ENCODE peak calls at places on chromosome 2, in ten cellular contexts. One of them, this sample, is unnamed.
A peak's percentile ranks its signal among the peaks of the same experiment; 100 is the strongest.

GRCh38 chr2:100606740-100607343 is 44.0 kb downstream of the PDCL3 start:
- DNase-seq in brain microvascular endothelial cell: peak; percentile 46
- DNase-seq in PC-9: peak; percentile 38
- DNase-seq in endothelial cell of umbilical vein: peak; percentile 47
- DNase-seq in GM12878: no peak
- DNase-seq in cardiac muscle cell: peak; percentile 36
- DNase-seq in left ventricle myocardium inferior: no peak
- DNase-seq in neuronal stem cell: peak; percentile 40
- DNase-seq in CD4-positive, alpha-beta memory T cell: peak; percentile 51
- DNase-seq in OCI-LY7: peak; percentile 36
- DNase-seq in this sample: peak; percentile 47

GRCh38 chr2:195575879-195576391 is 81.1 kb upstream of the SLC39A10 start:
- DNase-seq in OCI-LY7: peak; percentile 80
- DNase-seq in left ventricle myocardium inferior: no peak
- DNase-seq in PC-9: peak; percentile 53
- DNase-seq in endothelial cell of umbilical vein: peak; percentile 59
- DNase-seq in brain microvascular endothelial cell: peak; percentile 73
- DNase-seq in CD4-positive, alpha-beta memory T cell: no peak
- DNase-seq in GM12878: no peak
- DNase-seq in neuronal stem cell: no peak
- DNase-seq in cardiac muscle cell: no peak
- DNase-seq in this sample: no peak

GRCh38 chr2:126467367-126468054 is 188.4 kb upstream of the GYPC start:
- DNase-seq in brain microvascular endothelial cell: no peak
- DNase-seq in OCI-LY7: no peak
- DNase-seq in PC-9: no peak
- DNase-seq in CD4-positive, alpha-beta memory T cell: no peak
- DNase-seq in left ventricle myocardium inferior: no peak
- DNase-seq in GM12878: no peak
- DNase-seq in cardiac muscle cell: no peak
- DNase-seq in neuronal stem cell: no peak
- DNase-seq in endothelial cell of umbilical vein: no peak
- DNase-seq in this sample: no peak

GRCh38 chr2:165874445-165875039 is 79.0 kb downstream of the TTC21B start:
- DNase-seq in OCI-LY7: peak; percentile 81
- DNase-seq in GM12878: peak; percentile 36
- DNase-seq in endothelial cell of umbilical vein: peak; percentile 65
- DNase-seq in CD4-positive, alpha-beta memory T cell: peak; percentile 62
- DNase-seq in brain microvascular endothelial cell: peak; percentile 61
- DNase-seq in left ventricle myocardium inferior: no peak
- DNase-seq in cardiac muscle cell: peak; percentile 65
- DNase-seq in neuronal stem cell: peak; percentile 32
- DNase-seq in PC-9: peak; percentile 71
- DNase-seq in this sample: peak; percentile 13

GRCh38 chr2:158773121-158773520 is 22.0 kb upstream of the DAPL1 start:
- DNase-seq in brain microvascular endothelial cell: peak; percentile 7
- DNase-seq in left ventricle myocardium inferior: no peak
- DNase-seq in neuronal stem cell: no peak
- DNase-seq in OCI-LY7: no peak
- DNase-seq in cardiac muscle cell: no peak
- DNase-seq in PC-9: no peak
- DNase-seq in GM12878: no peak
- DNase-seq in endothelial cell of umbilical vein: no peak
- DNase-seq in CD4-positive, alpha-beta memory T cell: no peak
- DNase-seq in this sample: no peak

GRCh38 chr2:94871226-94872087 is at the start of gene TEKT4:
- DNase-seq in neuronal stem cell: no peak
- DNase-seq in cardiac muscle cell: peak; percentile 2
- DNase-seq in left ventricle myocardium inferior: peak; percentile 10
- DNase-seq in GM12878: no peak
- DNase-seq in PC-9: peak; percentile 77
- DNase-seq in OCI-LY7: no peak
- DNase-seq in endothelial cell of umbilical vein: no peak
- DNase-seq in CD4-positive, alpha-beta memory T cell: no peak
- DNase-seq in brain microvascular endothelial cell: no peak
- DNase-seq in this sample: no peak

GRCh38 chr2:20528713-20529112 is 81.8 kb downstream of the RHOB start:
- DNase-seq in left ventricle myocardium inferior: no peak
- DNase-seq in CD4-positive, alpha-beta memory T cell: no peak
- DNase-seq in cardiac muscle cell: no peak
- DNase-seq in OCI-LY7: no peak
- DNase-seq in brain microvascular endothelial cell: no peak
- DNase-seq in endothelial cell of umbilical vein: no peak
- DNase-seq in neuronal stem cell: no peak
- DNase-seq in PC-9: no peak
- DNase-seq in GM12878: no peak
- DNase-seq in this sample: no peak

GRCh38 chr2:168293766-168294165 is 46.4 kb upstream of the STK39 start:
- DNase-seq in left ventricle myocardium inferior: no peak
- DNase-seq in neuronal stem cell: no peak
- DNase-seq in brain microvascular endothelial cell: no peak
- DNase-seq in endothelial cell of umbilical vein: no peak
- DNase-seq in GM12878: no peak
- DNase-seq in PC-9: no peak
- DNase-seq in OCI-LY7: no peak
- DNase-seq in CD4-positive, alpha-beta memory T cell: no peak
- DNase-seq in cardiac muscle cell: no peak
- DNase-seq in this sample: no peak

GRCh38 chr2:222399038-222399783 is 25.1 kb upstream of the SGPP2 start:
- DNase-seq in PC-9: no peak
- DNase-seq in cardiac muscle cell: peak; percentile 83
- DNase-seq in CD4-positive, alpha-beta memory T cell: no peak
- DNase-seq in brain microvascular endothelial cell: no peak
- DNase-seq in left ventricle myocardium inferior: no peak
- DNase-seq in OCI-LY7: no peak
- DNase-seq in neuronal stem cell: no peak
- DNase-seq in GM12878: no peak
- DNase-seq in endothelial cell of umbilical vein: no peak
- DNase-seq in this sample: no peak
- H3K27ac ChIP-seq in PC-9: no peak overlapping the region
- H3K27ac ChIP-seq in cardiac muscle cell: peak overlapping the region; percentile 83
- H3K27ac ChIP-seq in CD4-positive, alpha-beta memory T cell: no peak overlapping the region
- H3K27ac ChIP-seq in brain microvascular endothelial cell: no peak overlapping the region
- H3K27ac ChIP-seq in left ventricle myocardium inferior: peak overlapping the region; percentile 81
- H3K27ac ChIP-seq in OCI-LY7: no peak overlapping the region
- H3K27ac ChIP-seq in neuronal stem cell: no peak overlapping the region
- H3K27ac ChIP-seq in GM12878: no peak overlapping the region
- H3K27ac ChIP-seq in endothelial cell of umbilical vein: no peak overlapping the region
- H3K27ac ChIP-seq in this sample: no peak overlapping the region

GRCh38 chr2:27205206-27205605 is 6.6 kb upstream of the ATRAID start:
- DNase-seq in GM12878: no peak
- DNase-seq in OCI-LY7: no peak
- DNase-seq in brain microvascular endothelial cell: no peak
- DNase-seq in CD4-positive, alpha-beta memory T cell: no peak
- DNase-seq in PC-9: no peak
- DNase-seq in left ventricle myocardium inferior: no peak
- DNase-seq in cardiac muscle cell: no peak
- DNase-seq in endothelial cell of umbilical vein: no peak
- DNase-seq in neuronal stem cell: no peak
- DNase-seq in this sample: no peak

GRCh38 chr2:27209621-27210401 is 2.0 kb upstream of the ATRAID start:
- DNase-seq in neuronal stem cell: no peak
- DNase-seq in OCI-LY7: peak; percentile 14
- DNase-seq in left ventricle myocardium inferior: no peak
- DNase-seq in PC-9: peak; percentile 84
- DNase-seq in CD4-positive, alpha-beta memory T cell: no peak
- DNase-seq in endothelial cell of umbilical vein: no peak
- DNase-seq in cardiac muscle cell: no peak
- DNase-seq in brain microvascular endothelial cell: no peak
- DNase-seq in GM12878: no peak
- DNase-seq in this sample: no peak

GRCh38 chr2:27211241-27211942 is 449 bp upstream of the ATRAID start:
- DNase-seq in cardiac muscle cell: no peak
- DNase-seq in CD4-positive, alpha-beta memory T cell: no peak
- DNase-seq in GM12878: no peak
- DNase-seq in endothelial cell of umbilical vein: peak; percentile 50
- DNase-seq in PC-9: peak; percentile 66
- DNase-seq in left ventricle myocardium inferior: no peak
- DNase-seq in OCI-LY7: peak; percentile 30
- DNase-seq in brain microvascular endothelial cell: no peak
- DNase-seq in neuronal stem cell: no peak
- DNase-seq in this sample: no peak

GRCh38 chr2:27206346-27206745 is 5.5 kb upstream of the ATRAID start:
- DNase-seq in neuronal stem cell: no peak
- DNase-seq in cardiac muscle cell: no peak
- DNase-seq in OCI-LY7: no peak
- DNase-seq in endothelial cell of umbilical vein: no peak
- DNase-seq in brain microvascular endothelial cell: no peak
- DNase-seq in left ventricle myocardium inferior: no peak
- DNase-seq in PC-9: no peak
- DNase-seq in GM12878: no peak
- DNase-seq in CD4-positive, alpha-beta memory T cell: no peak
- DNase-seq in this sample: no peak

DNA sequence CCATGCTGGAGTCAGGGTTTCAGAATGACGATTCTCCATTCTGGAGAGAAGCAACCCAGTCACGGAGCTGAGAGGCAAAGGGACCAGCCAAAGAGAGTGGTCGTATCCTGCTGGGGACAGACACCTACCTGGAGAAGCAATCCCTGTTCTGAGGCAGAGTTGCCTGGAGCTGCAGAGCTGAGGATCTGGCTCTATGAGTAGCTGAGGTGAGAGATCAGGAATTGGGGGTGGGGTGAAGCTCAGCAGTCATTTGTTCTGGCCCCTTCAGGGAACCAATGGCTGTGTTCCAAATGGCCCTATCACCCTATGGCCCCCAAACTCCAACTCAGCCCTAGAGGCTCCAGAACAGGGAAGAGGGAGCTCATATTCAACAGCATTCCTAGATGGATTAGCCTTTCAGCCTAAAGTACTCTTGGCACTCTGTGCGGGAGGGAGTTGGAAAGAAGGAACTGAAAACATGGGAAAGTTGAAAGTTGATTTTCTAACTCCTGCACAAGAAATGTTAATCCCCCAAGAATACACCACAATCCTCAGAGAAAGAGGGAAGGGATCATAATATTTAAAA is 3.3 kb upstream of the ATRAID start:
- DNase-seq in OCI-LY7: no peak
- DNase-seq in brain microvascular endothelial cell: no peak
- DNase-seq in CD4-positive, alpha-beta memory T cell: no peak
- DNase-seq in cardiac muscle cell: no peak
- DNase-seq in left ventricle myocardium inferior: no peak
- DNase-seq in PC-9: no peak
- DNase-seq in endothelial cell of umbilical vein: no peak
- DNase-seq in neuronal stem cell: peak; percentile 9
- DNase-seq in GM12878: no peak
- DNase-seq in this sample: no peak
- H3K36me3 ChIP-seq in OCI-LY7: peaks cover 65% of the 10 kb centered on the region
- H3K36me3 ChIP-seq in brain microvascular endothelial cell: peaks cover 36% of the 10 kb centered on the region
- H3K36me3 ChIP-seq in CD4-positive, alpha-beta memory T cell: peaks cover 41% of the 10 kb centered on the region
- H3K36me3 ChIP-seq in cardiac muscle cell: peaks cover 8% of the 10 kb centered on the region
- H3K36me3 ChIP-seq in left ventricle myocardium inferior: peaks cover 62% of the 10 kb centered on the region
- H3K36me3 ChIP-seq in PC-9: peaks cover 22% of the 10 kb centered on the region
- H3K36me3 ChIP-seq in endothelial cell of umbilical vein: peaks cover 41% of the 10 kb centered on the region
- H3K36me3 ChIP-seq in neuronal stem cell: peaks cover 70% of the 10 kb centered on the region
- H3K36me3 ChIP-seq in GM12878: peaks cover 13% of the 10 kb centered on the region
- H3K36me3 ChIP-seq in this sample: peaks cover 49% of the 10 kb centered on the region

GRCh38 chr2:191318729-191319078 is 73.5 kb downstream of the MYO1B start:
- DNase-seq in endothelial cell of umbilical vein: no peak
- DNase-seq in brain microvascular endothelial cell: peak; percentile 54
- DNase-seq in cardiac muscle cell: peak; percentile 77
- DNase-seq in left ventricle myocardium inferior: no peak
- DNase-seq in OCI-LY7: no peak
- DNase-seq in PC-9: no peak
- DNase-seq in CD4-positive, alpha-beta memory T cell: no peak
- DNase-seq in GM12878: no peak
- DNase-seq in neuronal stem cell: peak; percentile 31
- DNase-seq in this sample: no peak

GRCh38 chr2:191320881-191321280 is 75.7 kb downstream of the MYO1B start:
- DNase-seq in CD4-positive, alpha-beta memory T cell: no peak
- DNase-seq in cardiac muscle cell: peak; percentile 28
- DNase-seq in brain microvascular endothelial cell: no peak
- DNase-seq in neuronal stem cell: no peak
- DNase-seq in OCI-LY7: no peak
- DNase-seq in endothelial cell of umbilical vein: no peak
- DNase-seq in GM12878: no peak
- DNase-seq in left ventricle myocardium inferior: no peak
- DNase-seq in PC-9: no peak
- DNase-seq in this sample: no peak

GRCh38 chr2:191316246-191316645 is 71.0 kb downstream of the MYO1B start:
- DNase-seq in cardiac muscle cell: no peak
- DNase-seq in CD4-positive, alpha-beta memory T cell: no peak
- DNase-seq in brain microvascular endothelial cell: no peak
- DNase-seq in left ventricle myocardium inferior: no peak
- DNase-seq in neuronal stem cell: no peak
- DNase-seq in PC-9: no peak
- DNase-seq in GM12878: no peak
- DNase-seq in OCI-LY7: no peak
- DNase-seq in endothelial cell of umbilical vein: no peak
- DNase-seq in this sample: no peak

GRCh38 chr2:191319181-191319580 is 74.0 kb downstream of the MYO1B start:
- DNase-seq in cardiac muscle cell: no peak
- DNase-seq in CD4-positive, alpha-beta memory T cell: no peak
- DNase-seq in GM12878: no peak
- DNase-seq in OCI-LY7: no peak
- DNase-seq in PC-9: no peak
- DNase-seq in endothelial cell of umbilical vein: no peak
- DNase-seq in left ventricle myocardium inferior: no peak
- DNase-seq in brain microvascular endothelial cell: peak; percentile 73
- DNase-seq in neuronal stem cell: no peak
- DNase-seq in this sample: no peak

DNA sequence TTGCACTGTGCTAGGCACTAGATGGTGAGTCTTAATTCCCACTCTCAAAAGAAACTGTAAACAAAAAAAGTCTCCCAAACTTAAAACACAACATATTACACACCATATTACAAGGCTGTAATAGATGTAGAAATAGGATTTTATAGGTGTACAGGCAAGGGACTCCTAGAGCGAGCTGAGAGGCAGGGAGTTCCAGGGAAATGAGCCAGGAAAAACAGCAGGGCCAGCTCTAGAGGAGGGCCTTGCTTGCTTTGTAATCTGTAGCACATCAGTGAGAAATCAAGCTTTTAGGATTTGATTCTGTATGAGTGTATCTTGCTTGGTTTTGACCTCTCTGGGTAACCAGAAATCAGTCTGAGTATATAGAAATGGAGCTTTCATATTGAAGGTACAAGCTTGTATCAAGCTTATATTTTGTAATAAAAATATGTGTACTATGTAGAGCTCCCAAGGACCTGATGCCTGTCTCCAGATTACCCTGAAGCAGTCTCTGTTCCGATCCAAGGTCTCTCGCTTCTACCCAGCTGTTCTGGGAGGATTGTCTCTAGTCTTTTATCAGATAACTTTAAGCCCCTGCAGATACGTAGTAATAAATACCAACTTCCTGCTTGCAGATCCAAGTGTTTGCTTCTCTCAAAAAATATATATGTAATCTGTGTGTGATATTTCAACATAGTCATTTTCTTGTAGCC is 73.0 kb downstream of the MYO1B start:
- DNase-seq in endothelial cell of umbilical vein: peak; percentile 14
- DNase-seq in GM12878: no peak
- DNase-seq in neuronal stem cell: no peak
- DNase-seq in CD4-positive, alpha-beta memory T cell: no peak
- DNase-seq in PC-9: no peak
- DNase-seq in cardiac muscle cell: no peak
- DNase-seq in left ventricle myocardium inferior: no peak
- DNase-seq in OCI-LY7: no peak
- DNase-seq in brain microvascular endothelial cell: peak; percentile 75
- DNase-seq in this sample: no peak
- H3K27ac ChIP-seq in endothelial cell of umbilical vein: no peak overlapping the region
- H3K27ac ChIP-seq in GM12878: no peak overlapping the region
- H3K27ac ChIP-seq in neuronal stem cell: no peak overlapping the region
- H3K27ac ChIP-seq in CD4-positive, alpha-beta memory T cell: no peak overlapping the region
- H3K27ac ChIP-seq in PC-9: peak overlapping the region; percentile 32
- H3K27ac ChIP-seq in cardiac muscle cell: peak overlapping the region; percentile 2
- H3K27ac ChIP-seq in left ventricle myocardium inferior: peak overlapping the region; percentile 56
- H3K27ac ChIP-seq in OCI-LY7: no peak overlapping the region
- H3K27ac ChIP-seq in brain microvascular endothelial cell: peak overlapping the region; percentile 11
- H3K27ac ChIP-seq in this sample: no peak overlapping the region

DNA sequence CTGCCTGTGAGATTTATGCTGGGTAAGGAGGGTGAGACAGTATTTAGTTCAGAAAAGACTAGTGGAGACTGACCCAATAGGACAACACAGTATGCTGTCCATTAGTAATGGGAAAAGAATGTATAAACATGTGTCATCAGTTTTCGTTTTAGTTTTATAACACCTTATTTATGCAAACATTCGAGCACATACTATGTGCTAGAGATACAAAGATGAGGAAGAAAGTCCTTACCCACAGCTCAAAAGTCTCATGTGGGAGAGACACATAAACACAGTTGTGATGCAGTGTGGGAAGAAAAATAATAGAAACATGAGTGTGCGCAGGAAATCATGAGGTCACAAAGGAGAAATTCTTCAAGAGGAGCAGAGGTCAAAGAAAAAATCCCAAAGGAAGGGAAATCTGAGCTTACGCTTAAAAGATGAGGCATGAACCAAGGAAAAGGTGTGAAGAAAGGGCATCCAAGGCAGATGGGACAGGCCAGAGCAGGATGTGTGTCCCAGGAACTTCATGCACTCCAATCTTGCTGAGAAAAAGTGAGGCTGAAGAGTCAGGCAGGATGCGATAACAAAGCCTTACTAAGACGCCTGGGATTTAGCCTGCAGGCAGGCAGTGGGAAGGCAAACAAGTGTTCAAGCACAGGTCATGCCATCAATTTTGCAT is 8.1 kb downstream of the METTL21A start:
- DNase-seq in cardiac muscle cell: no peak
- DNase-seq in PC-9: peak; percentile 64
- DNase-seq in brain microvascular endothelial cell: peak; percentile 80
- DNase-seq in neuronal stem cell: no peak
- DNase-seq in endothelial cell of umbilical vein: peak; percentile 92
- DNase-seq in OCI-LY7: no peak
- DNase-seq in GM12878: no peak
- DNase-seq in CD4-positive, alpha-beta memory T cell: no peak
- DNase-seq in left ventricle myocardium inferior: no peak
- DNase-seq in this sample: no peak
- H3K36me3 ChIP-seq in cardiac muscle cell: peaks cover 46% of the 10 kb centered on the region
- H3K36me3 ChIP-seq in PC-9: peaks cover 14% of the 10 kb centered on the region
- H3K36me3 ChIP-seq in brain microvascular endothelial cell: peaks cover 2% of the 10 kb centered on the region
- H3K36me3 ChIP-seq in neuronal stem cell: peaks cover 92% of the 10 kb centered on the region
- H3K36me3 ChIP-seq in endothelial cell of umbilical vein: no peaks in the 10 kb centered on the region
- H3K36me3 ChIP-seq in OCI-LY7: peaks cover 92% of the 10 kb centered on the region
- H3K36me3 ChIP-seq in GM12878: peaks cover 10% of the 10 kb centered on the region
- H3K36me3 ChIP-seq in CD4-positive, alpha-beta memory T cell: peaks cover 23% of the 10 kb centered on the region
- H3K36me3 ChIP-seq in left ventricle myocardium inferior: peaks cover 45% of the 10 kb centered on the region
- H3K36me3 ChIP-seq in this sample: peaks cover 23% of the 10 kb centered on the region

This sample was measured in iPS DF 6.9.